ENCODE peak calls at places on chromosomes 12 and 14, in five cellular contexts. One of them, this sample, is unnamed.

GRCh38 chr14:99266181-99267178 is 5.5 kb downstream of the BCL11B start:
- DNase-seq in H1: peak; percentile 89
- DNase-seq in GM12891: no peak
- DNase-seq in GM12878: no peak
- DNase-seq in K562: peak; percentile 58
- DNase-seq in this sample: no peak

GRCh38 chr14:77882098-77882497 is 82.2 kb downstream of the ADCK1 start:
- DNase-seq in H1: no peak
- DNase-seq in GM12891: no peak
- DNase-seq in GM12878: no peak
- DNase-seq in K562: no peak
- DNase-seq in this sample: no peak

GRCh38 chr12:15693233-15693911 is 95.8 kb downstream of the EPS8 start:
- DNase-seq in H1: no peak
- DNase-seq in GM12891: no peak
- DNase-seq in GM12878: no peak
- DNase-seq in K562: no peak
- DNase-seq in this sample: no peak

GRCh38 chr12:92047058-92047826 is 98.4 kb downstream of the BTG1 start:
- DNase-seq in H1: no peak
- DNase-seq in GM12891: no peak
- DNase-seq in GM12878: no peak
- DNase-seq in K562: no peak
- DNase-seq in this sample: no peak

GRCh38 chr12:106309671-106310313 is 7.3 kb downstream of the TCP11L2 start:
- DNase-seq in H1: no peak
- DNase-seq in GM12891: no peak
- DNase-seq in GM12878: no peak
- DNase-seq in K562: no peak
- DNase-seq in this sample: no peak

GRCh38 chr12:106079148-106079738 is 59.5 kb downstream of the NUAK1 start:
- DNase-seq in H1: no peak
- DNase-seq in GM12891: no peak
- DNase-seq in GM12878: no peak
- DNase-seq in K562: no peak
- DNase-seq in this sample: no peak

GRCh38 chr14:105890474-105891220 is 364.3 kb downstream of the TMEM121 start:
- DNase-seq in H1: no peak
- DNase-seq in GM12891: no peak
- DNase-seq in GM12878: no peak
- DNase-seq in K562: peak; percentile 1
- DNase-seq in this sample: no peak

GRCh38 chr12:91493308-91493707 is 310.7 kb upstream of the DCN start:
- DNase-seq in H1: no peak
- DNase-seq in GM12891: no peak
- DNase-seq in GM12878: no peak
- DNase-seq in K562: no peak
- DNase-seq in this sample: no peak

GRCh38 chr12:107359382-107359781 is 266.0 kb upstream of the CRY1 start:
- DNase-seq in H1: no peak
- DNase-seq in GM12891: no peak
- DNase-seq in GM12878: no peak
- DNase-seq in K562: no peak
- DNase-seq in this sample: no peak

GRCh38 chr12:31325877-31326631 is at the start of gene SINHCAF:
- DNase-seq in H1: peak; percentile 99
- DNase-seq in GM12891: peak; percentile 84
- DNase-seq in GM12878: peak; percentile 92
- DNase-seq in K562: peak; percentile 96
- DNase-seq in this sample: peak; percentile 83

GRCh38 chr14:100035700-100036099 is 29.5 kb upstream of the EVL start:
- DNase-seq in H1: no peak
- DNase-seq in GM12891: no peak
- DNase-seq in GM12878: no peak
- DNase-seq in K562: no peak
- DNase-seq in this sample: no peak

GRCh38 chr12:125149160-125150108 is 84.2 kb downstream of the AACS start:
- DNase-seq in H1: no peak
- DNase-seq in GM12891: peak; percentile 75
- DNase-seq in GM12878: peak; percentile 86
- DNase-seq in K562: peak; percentile 68
- DNase-seq in this sample: peak; percentile 71

GRCh38 chr12:45728625-45729232 is 777 bp upstream of the ARID2 start:
- DNase-seq in H1: peak; percentile 94
- DNase-seq in GM12891: peak; percentile 40
- DNase-seq in GM12878: peak; percentile 87
- DNase-seq in K562: peak; percentile 83
- DNase-seq in this sample: peak; percentile 47

GRCh38 chr14:20989787-20990600 is at the start of gene METTL17:
- DNase-seq in H1: peak; percentile 89
- DNase-seq in GM12891: peak; percentile 79
- DNase-seq in GM12878: peak; percentile 91
- DNase-seq in K562: peak; percentile 86
- DNase-seq in this sample: peak; percentile 77

GRCh38 chr12:124376435-124376834 is 81.5 kb downstream of the RFLNA start:
- DNase-seq in H1: no peak
- DNase-seq in GM12891: no peak
- DNase-seq in GM12878: no peak
- DNase-seq in K562: no peak
- DNase-seq in this sample: no peak

GRCh38 chr14:64095620-64096019 is 198.6 kb downstream of the ESR2 start:
- DNase-seq in H1: no peak
- DNase-seq in GM12891: no peak
- DNase-seq in GM12878: no peak
- DNase-seq in K562: no peak
- DNase-seq in this sample: no peak

GRCh38 chr12:26853303-26854027 is 20.5 kb upstream of the ITPR2 start:
- DNase-seq in H1: peak; percentile 66
- DNase-seq in GM12891: no peak
- DNase-seq in GM12878: no peak
- DNase-seq in K562: peak; percentile 61
- DNase-seq in this sample: peak; percentile 29

GRCh38 chr12:25553083-25553482 is at the start of gene LMNTD1:
- DNase-seq in H1: no peak
- DNase-seq in GM12891: no peak
- DNase-seq in GM12878: no peak
- DNase-seq in K562: no peak
- DNase-seq in this sample: no peak

GRCh38 chr14:28061006-28061405 is 705.6 kb upstream of the FOXG1 start:
- DNase-seq in H1: no peak
- DNase-seq in GM12891: no peak
- DNase-seq in GM12878: no peak
- DNase-seq in K562: no peak
- DNase-seq in this sample: no peak

GRCh38 chr12:73514672-73515071 is 1023.0 kb upstream of the ATXN7L3B start:
- DNase-seq in H1: peak; percentile 48
- DNase-seq in GM12891: no peak
- DNase-seq in GM12878: no peak
- DNase-seq in K562: peak; percentile 4
- DNase-seq in this sample: no peak

GRCh38 chr12:54029529-54030441 is 1.5 kb downstream of the HOXC6 start:
- DNase-seq in H1: peak; percentile 69
- DNase-seq in GM12891: no peak
- DNase-seq in GM12878: no peak
- DNase-seq in K562: no peak
- DNase-seq in this sample: no peak

GRCh38 chr14:62081956-62082355 is 319.7 kb downstream of the SNAPC1 start:
- DNase-seq in H1: no peak
- DNase-seq in GM12891: no peak
- DNase-seq in GM12878: no peak
- DNase-seq in K562: no peak
- DNase-seq in this sample: no peak

GRCh38 chr12:89750821-89751227 is 42.2 kb upstream of the ATP2B1 start:
- DNase-seq in H1: no peak
- DNase-seq in GM12891: no peak
- DNase-seq in GM12878: no peak
- DNase-seq in K562: no peak
- DNase-seq in this sample: no peak

GRCh38 chr12:4621511-4621910 is 27.3 kb downstream of the AKAP3 start:
- DNase-seq in H1: no peak
- DNase-seq in GM12891: no peak
- DNase-seq in GM12878: no peak
- DNase-seq in K562: no peak
- DNase-seq in this sample: no peak

GRCh38 chr12:108241961-108242360 is 97.2 kb downstream of the CMKLR1 start:
- DNase-seq in H1: no peak
- DNase-seq in GM12891: no peak
- DNase-seq in GM12878: no peak
- DNase-seq in K562: peak; percentile 11
- DNase-seq in this sample: no peak

GRCh38 chr12:50647031-50647430 is 116.9 kb upstream of the ATF1 start:
- DNase-seq in H1: no peak
- DNase-seq in GM12891: no peak
- DNase-seq in GM12878: no peak
- DNase-seq in K562: no peak
- DNase-seq in this sample: no peak

GRCh38 chr12:50647479-50647878 is 116.4 kb upstream of the ATF1 start:
- DNase-seq in H1: no peak
- DNase-seq in GM12891: no peak
- DNase-seq in GM12878: no peak
- DNase-seq in K562: no peak
- DNase-seq in this sample: no peak

GRCh38 chr12:50655374-50655921 is 108.5 kb upstream of the ATF1 start:
- DNase-seq in H1: no peak
- DNase-seq in GM12891: no peak
- DNase-seq in GM12878: no peak
- DNase-seq in K562: no peak
- DNase-seq in this sample: no peak

DNA sequence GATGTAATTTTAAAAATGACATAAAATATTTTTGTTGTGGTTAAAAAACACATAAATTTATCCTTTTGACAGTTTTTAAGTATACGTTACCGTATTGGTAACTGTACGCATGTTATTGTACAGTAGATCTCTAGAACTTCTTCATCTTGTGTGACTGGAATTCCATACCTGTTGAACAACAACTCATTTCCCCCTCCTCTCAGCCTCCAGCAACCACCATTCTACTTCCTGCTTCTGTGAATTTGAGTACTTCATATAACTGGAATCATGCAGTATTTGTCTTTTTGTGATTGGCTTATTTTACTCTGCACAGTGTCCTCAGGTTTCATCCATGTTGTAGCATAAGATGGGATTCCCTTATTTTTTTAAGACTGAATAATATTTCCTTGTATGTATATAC is 113.6 kb upstream of the ATF1 start:
- DNase-seq in H1: no peak
- DNase-seq in GM12891: no peak
- DNase-seq in GM12878: no peak
- DNase-seq in K562: no peak
- DNase-seq in this sample: no peak
- TF ChIP-seq TAF1 in H1: no peak
- TF ChIP-seq TAF1 in GM12891: no peak
- TF ChIP-seq TAF1 in GM12878: no peak
- TF ChIP-seq TAF1 in K562: no peak
- TF ChIP-seq TAF1 in this sample: no peak

DNA sequence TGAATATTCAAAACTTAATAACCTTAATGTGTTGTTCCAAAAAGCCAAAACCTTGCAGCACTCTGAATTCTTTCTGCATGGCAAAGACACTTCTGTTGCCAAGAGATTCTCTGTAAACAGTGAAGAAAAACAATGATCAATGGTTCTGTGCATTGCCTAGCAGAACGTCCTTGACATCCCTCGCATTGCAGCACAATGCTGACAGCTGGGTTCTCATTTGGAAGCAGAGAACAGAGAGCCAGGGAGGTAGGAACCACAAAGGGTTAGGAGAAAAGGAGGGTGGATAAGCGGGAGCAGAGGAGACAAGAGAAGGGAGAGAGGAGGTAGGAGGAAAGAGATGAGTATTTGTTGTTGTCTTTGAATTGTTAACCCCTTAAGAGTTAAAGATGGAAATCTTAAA is 501.1 kb downstream of the NAV3 start:
- DNase-seq in H1: no peak
- DNase-seq in GM12891: no peak
- DNase-seq in GM12878: no peak
- DNase-seq in K562: no peak
- DNase-seq in this sample: no peak
- TF ChIP-seq POLR2A in H1: no peak
- TF ChIP-seq POLR2A in GM12891: no peak
- TF ChIP-seq POLR2A in GM12878: no peak
- TF ChIP-seq POLR2A in K562: no peak
- TF ChIP-seq POLR2A in this sample: no peak

GRCh38 chr14:81170104-81170828 is 50.5 kb downstream of the GTF2A1 start:
- DNase-seq in H1: peak; percentile 86
- DNase-seq in GM12891: peak; percentile 44
- DNase-seq in GM12878: peak; percentile 61
- DNase-seq in K562: peak; percentile 80
- DNase-seq in this sample: peak; percentile 64
- TF ChIP-seq POLR2AphosphoS5 in H1: peak; percentile 82
- TF ChIP-seq POLR2AphosphoS5 in GM12891: peak; percentile 81
- TF ChIP-seq POLR2AphosphoS5 in GM12878: peak; percentile 84
- TF ChIP-seq POLR2AphosphoS5 in K562: peak; percentile 47
- TF ChIP-seq POLR2AphosphoS5 in this sample: peak; percentile 69

GRCh38 chr14:103434868-103435442 is 49.7 kb downstream of the MARK3 start:
- DNase-seq in H1: no peak
- DNase-seq in GM12891: no peak
- DNase-seq in GM12878: no peak
- DNase-seq in K562: no peak
- DNase-seq in this sample: no peak
- TF ChIP-seq TAF1 in H1: no peak
- TF ChIP-seq TAF1 in GM12891: no peak
- TF ChIP-seq TAF1 in GM12878: no peak
- TF ChIP-seq TAF1 in K562: no peak
- TF ChIP-seq TAF1 in this sample: no peak

DNA sequence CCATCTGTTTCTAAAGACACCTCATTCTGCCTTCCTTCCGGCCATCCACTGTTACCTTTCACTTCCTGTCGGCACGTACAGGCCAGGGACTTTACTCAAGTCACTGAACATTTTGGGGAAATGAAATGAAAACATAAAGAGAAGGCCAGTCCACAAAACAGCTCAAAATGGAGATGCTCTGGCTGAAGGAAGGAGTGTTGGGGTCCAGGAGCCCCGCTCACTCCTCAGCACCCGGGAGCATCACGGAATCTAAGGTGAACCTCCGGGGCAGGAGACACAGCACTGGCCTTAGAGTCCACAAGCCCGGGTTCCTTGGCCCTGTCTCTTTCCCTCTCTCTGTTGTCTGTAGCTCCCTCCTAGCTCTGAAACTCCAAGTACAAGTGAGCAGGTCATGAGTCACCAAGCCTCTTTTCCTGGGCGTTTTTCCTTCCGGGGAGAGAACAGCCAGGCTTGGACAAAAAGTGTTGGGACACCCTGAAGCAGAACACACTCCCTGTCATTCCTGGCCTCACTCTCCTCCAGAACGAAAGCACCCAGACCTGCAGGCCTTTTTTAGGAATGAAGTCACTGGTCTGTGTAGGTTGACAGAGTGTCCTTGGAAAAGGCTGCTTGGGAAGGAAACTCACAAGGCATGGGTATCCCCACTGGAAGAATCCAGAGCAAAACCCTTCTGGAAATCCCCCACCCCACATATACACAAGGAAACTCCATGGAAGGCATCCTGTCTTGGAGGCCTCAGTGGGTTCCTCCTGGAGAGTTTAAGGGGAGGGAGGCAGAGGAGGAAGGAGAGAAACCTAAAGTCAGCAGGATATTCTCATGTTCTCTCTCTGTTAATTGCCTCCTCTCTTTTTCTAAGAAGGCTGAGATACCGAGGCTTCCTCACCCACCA is 245.3 kb downstream of the ZFP36L1 start:
- DNase-seq in H1: peak; percentile 38
- DNase-seq in GM12891: no peak
- DNase-seq in GM12878: no peak
- DNase-seq in K562: no peak
- DNase-seq in this sample: no peak
- TF ChIP-seq POLR2A in H1: no peak
- TF ChIP-seq POLR2A in GM12891: no peak
- TF ChIP-seq POLR2A in GM12878: no peak
- TF ChIP-seq POLR2A in K562: no peak
- TF ChIP-seq POLR2A in this sample: no peak

This sample was measured in GM12892.